ENCODE peak calls at places on chromosomes 6 and 20, in seven cellular contexts. P is aorta; N is RWPE2; C is IMR-90; A is heart right ventricle; W is CD8-positive, alpha-beta T cell; F is suprapubic skin. D is an unnamed sample.

GRCh38 chr6:4577406-4577805 is 198.8 kb upstream of the CDYL start:
- DNase-seq in P (no peak), N (no peak), C (peak; percentile 99), A (no peak), W (no peak), F (no peak), D (no peak)

GRCh38 chr20:44057698-44058675 is 129.0 kb downstream of the JPH2 start:
- DNase-seq in P (peak; percentile 18), N (peak; percentile 78), C (peak; percentile 44), A (no peak), W (no peak), F (no peak), D (no peak)

GRCh38 chr6:133436652-133437051 is 195.5 kb downstream of the EYA4 start:
- DNase-seq in P (no peak), N (no peak), C (peak; percentile 71), A (no peak), W (no peak), F (no peak), D (no peak)

GRCh38 chr6:138692978-138693909 is 80.3 kb upstream of the CCDC28A start:
- DNase-seq in P (peak; percentile 79), N (peak; percentile 85), C (peak; percentile 57), A (peak; percentile 63), W (peak; percentile 55), F (peak; percentile 82), D (peak; percentile 21)

GRCh38 chr20:53040678-53041674 is 68.8 kb downstream of the TSHZ2 start:
- DNase-seq in P (peak; percentile 54), N (peak; percentile 77), C (no peak), A (peak; percentile 17), W (no peak), F (peak; percentile 74), D (no peak)

GRCh38 chr6:142374090-142374783 is 72.4 kb downstream of the ADGRG6 start:
- DNase-seq in P (no peak), N (no peak), C (no peak), A (no peak), W (no peak), F (no peak), D (no peak)

GRCh38 chr6:6001443-6001842 is 5.3 kb downstream of the NRN1 start:
- DNase-seq in P (no peak), N (no peak), C (no peak), A (no peak), W (no peak), F (no peak), D (no peak)

GRCh38 chr6:121222656-121223055 is 111.6 kb downstream of the TBC1D32 start:
- DNase-seq in P (no peak), N (no peak), C (peak; percentile 79), A (no peak), W (no peak), F (no peak), D (no peak)

GRCh38 chr6:128504003-128504654 is 16.3 kb downstream of the PTPRK start:
- DNase-seq in P (no peak), N (no peak), C (no peak), A (no peak), W (no peak), F (no peak), D (no peak)

GRCh38 chr20:32036716-32037355 is 15.2 kb upstream of the HCK start:
- DNase-seq in P (no peak), N (peak; percentile 60), C (peak; percentile 47), A (no peak), W (no peak), F (no peak), D (no peak)

GRCh38 chr20:49896204-49896603 is 19.1 kb downstream of the SPATA2 start:
- DNase-seq in P (no peak), N (no peak), C (no peak), A (no peak), W (no peak), F (no peak), D (no peak)

GRCh38 chr20:41169184-41169690 is 31.9 kb downstream of the PLCG1 start:
- DNase-seq in P (no peak), N (peak; percentile 70), C (no peak), A (no peak), W (no peak), F (peak; percentile 20), D (no peak)

GRCh38 chr6:163031931-163032330 is 304.2 kb downstream of the PACRG start:
- DNase-seq in P (no peak), N (no peak), C (no peak), A (no peak), W (no peak), F (no peak), D (no peak)

GRCh38 chr20:51284871-51285270 is 257.6 kb downstream of the NFATC2 start:
- DNase-seq in P (no peak), N (no peak), C (no peak), A (no peak), W (no peak), F (no peak), D (no peak)

GRCh38 chr20:47044938-47045337 is 150.3 kb downstream of the EYA2 start:
- DNase-seq in P (no peak), N (no peak), C (no peak), A (no peak), W (no peak), F (no peak), D (no peak)

GRCh38 chr20:20743511-20744169 is 31.2 kb upstream of the RALGAPA2 start:
- DNase-seq in P (peak; percentile 73), N (no peak), C (no peak), A (peak; percentile 78), W (no peak), F (peak; percentile 81), D (no peak)

GRCh38 chr20:8036771-8037170 is 17.2 kb upstream of the TMX4 start:
- DNase-seq in P (no peak), N (no peak), C (no peak), A (no peak), W (no peak), F (no peak), D (no peak)

GRCh38 chr20:9068232-9068781 is 580 bp upstream of the PLCB4 start:
- DNase-seq in P (peak; percentile 57), N (peak; percentile 73), C (peak; percentile 41), A (peak; percentile 72), W (no peak), F (peak; percentile 64), D (no peak)

GRCh38 chr6:104789770-104790190 is 69.9 kb downstream of the HACE1 start:
- DNase-seq in P (no peak), N (no peak), C (peak; percentile 55), A (no peak), W (no peak), F (no peak), D (no peak)

GRCh38 chr6:95784869-95785268 is 207.5 kb downstream of the MANEA start:
- DNase-seq in P (no peak), N (no peak), C (no peak), A (no peak), W (no peak), F (no peak), D (no peak)

GRCh38 chr6:129920103-129920798 is 59.1 kb upstream of the TMEM244 start:
- DNase-seq in P (no peak), N (no peak), C (peak; percentile 48), A (no peak), W (no peak), F (no peak), D (no peak)

GRCh38 chr20:2364014-2364413 is 16.7 kb upstream of the TGM6 start:
- DNase-seq in P (no peak), N (no peak), C (no peak), A (no peak), W (no peak), F (no peak), D (no peak)

GRCh38 chr6:42221546-42221945 is 3.9 kb upstream of the MRPS10 start:
- DNase-seq in P (no peak), N (no peak), C (no peak), A (no peak), W (no peak), F (no peak), D (no peak)
- H3K9me3 ChIP-seq in P (no peaks in the 10 kb centered on the region), N (no peaks in the 10 kb centered on the region), C (no peaks in the 10 kb centered on the region), A (no peaks in the 10 kb centered on the region), W (no peaks in the 10 kb centered on the region), F (no peaks in the 10 kb centered on the region), D (no peaks in the 10 kb centered on the region)

DNA sequence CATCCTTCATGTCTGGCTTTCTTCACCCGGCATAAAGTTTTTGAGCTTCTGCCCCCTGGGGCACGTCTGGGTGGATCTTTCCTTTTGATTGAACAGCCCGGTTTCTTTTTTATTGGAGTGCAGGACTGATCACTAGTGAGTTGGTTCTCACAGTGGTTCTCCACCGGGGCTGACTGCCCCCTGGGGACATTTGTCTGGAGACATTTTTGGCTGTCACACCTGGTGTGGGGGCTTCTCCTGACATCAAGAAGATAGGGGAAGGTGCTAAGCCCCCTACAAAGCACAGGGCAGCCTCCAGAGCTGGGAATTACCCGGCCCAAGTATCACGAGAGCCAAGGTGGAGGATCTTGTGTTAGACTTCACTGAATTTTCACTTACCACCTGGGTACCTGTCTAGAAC is 25.7 kb upstream of the IRF4 start:
- DNase-seq in P (peak; percentile 37), N (peak; percentile 40), C (no peak), A (no peak), W (no peak), F (no peak), D (no peak)
- H3K9me3 ChIP-seq in P (peaks cover 8% of the 10 kb centered on the region), N (peaks cover 13% of the 10 kb centered on the region), C (peaks cover 28% of the 10 kb centered on the region), A (peaks cover 4% of the 10 kb centered on the region), W (no peaks in the 10 kb centered on the region), F (peaks cover 8% of the 10 kb centered on the region), D (no peaks in the 10 kb centered on the region)

DNA sequence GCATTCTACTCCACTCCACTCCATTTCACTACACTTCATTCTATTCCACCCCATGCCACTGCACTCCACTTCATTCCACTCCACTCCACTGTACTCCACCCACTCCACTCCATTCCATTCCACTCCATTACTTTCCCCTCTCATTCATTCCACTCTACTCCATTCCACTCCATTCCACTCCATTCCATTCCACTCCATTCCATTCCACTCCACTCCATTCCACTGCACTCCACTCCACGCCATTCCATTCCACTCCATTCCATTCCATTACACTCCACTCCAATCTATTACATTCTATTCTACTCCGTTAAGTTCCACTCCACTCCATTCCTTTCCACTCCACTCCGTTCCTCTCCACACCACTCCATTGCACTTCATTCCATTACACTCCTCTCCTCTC is 25.0 kb upstream of the DEFB125 start:
- DNase-seq in P (no peak), N (no peak), C (no peak), A (no peak), W (no peak), F (no peak), D (no peak)
- H3K9me3 ChIP-seq in P (peaks cover 6% of the 10 kb centered on the region), N (no peaks in the 10 kb centered on the region), C (peaks cover 17% of the 10 kb centered on the region), A (no peaks in the 10 kb centered on the region), W (no peaks in the 10 kb centered on the region), F (peaks cover 4% of the 10 kb centered on the region), D (peaks cover 2% of the 10 kb centered on the region)

GRCh38 chr6:27106382-27106781 is 141.1 kb upstream of the PRSS16 start:
- DNase-seq in P (no peak), N (no peak), C (no peak), A (no peak), W (no peak), F (no peak), D (no peak)

GRCh38 chr6:27112974-27113373 is 134.5 kb upstream of the PRSS16 start:
- DNase-seq in P (no peak), N (no peak), C (no peak), A (no peak), W (no peak), F (no peak), D (no peak)

GRCh38 chr6:27114792-27115191 is 132.7 kb upstream of the PRSS16 start:
- DNase-seq in P (no peak), N (no peak), C (no peak), A (no peak), W (no peak), F (no peak), D (no peak)

DNA sequence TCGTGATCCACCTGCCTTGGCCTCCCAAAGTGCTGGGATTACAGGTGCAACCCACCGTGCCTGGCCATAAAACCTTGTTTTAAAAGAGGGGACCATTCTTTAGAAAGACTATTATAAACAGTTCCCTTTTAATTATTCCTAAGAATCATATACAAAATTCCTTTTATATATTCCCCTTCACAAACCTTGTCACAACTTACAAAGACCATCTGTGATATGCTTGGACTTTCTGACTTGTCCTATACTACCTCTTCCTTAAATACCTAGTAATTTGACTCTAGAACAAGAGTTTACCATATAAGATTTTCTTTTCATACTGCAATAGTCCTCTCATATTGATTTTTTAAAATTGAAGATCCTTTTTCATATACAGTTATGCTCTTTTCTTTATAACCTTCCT is 135.8 kb upstream of the PRSS16 start:
- DNase-seq in P (no peak), N (no peak), C (no peak), A (no peak), W (no peak), F (no peak), D (no peak)
- H3K9me3 ChIP-seq in P (peaks cover 1% of the 10 kb centered on the region), N (peaks cover 7% of the 10 kb centered on the region), C (peaks cover 3% of the 10 kb centered on the region), A (peaks cover 5% of the 10 kb centered on the region), W (no peaks in the 10 kb centered on the region), F (no peaks in the 10 kb centered on the region), D (no peaks in the 10 kb centered on the region)

D was measured in T-helper 17 cell.